ENCODE peak calls at places on chromosomes 4 and X, in four cellular contexts. J, Y, B and P are unnamed samples.

GRCh38 chr4:76486588-76487276 is 51.7 kb downstream of the SHROOM3 start:
- DNase-seq in J (no peak), Y (no peak), B (no peak), P (no peak)

GRCh38 chr4:26717332-26717731 is 133.4 kb downstream of the TBC1D19 start:
- DNase-seq in J (no peak), Y (no peak), B (no peak), P (no peak)

GRCh38 chr4:140090215-140090731 is 63.7 kb downstream of the MAML3 start:
- DNase-seq in J (no peak), Y (no peak), B (no peak), P (no peak)

GRCh38 chrX:19864736-19865135 is 22.7 kb downstream of the SH3KBP1 start:
- DNase-seq in J (no peak), Y (no peak), B (no peak), P (no peak)

GRCh38 chr4:71709961-71710360 is 73.9 kb downstream of the GC start:
- DNase-seq in J (no peak), Y (no peak), B (no peak), P (no peak)

GRCh38 chr4:13907255-13907751 is 279.8 kb upstream of the BOD1L1 start:
- DNase-seq in J (no peak), Y (no peak), B (no peak), P (no peak)

GRCh38 chrX:69080912-69081465 is 84.3 kb downstream of the PJA1 start:
- DNase-seq in J (no peak), Y (no peak), B (no peak), P (no peak)

GRCh38 chr4:112153222-112153791 is 8.1 kb downstream of the FAM241A start:
- DNase-seq in J (peak), Y (no peak), B (no peak), P (no peak)

GRCh38 chrX:110944793-110945466 is 149.3 kb upstream of the CHRDL1 start:
- DNase-seq in J (no peak), Y (no peak), B (no peak), P (no peak)

GRCh38 chrX:135421932-135422809 is at the start of gene SMIM10L2A:
- DNase-seq in J (peak), Y (no peak), B (no peak), P (no peak)

GRCh38 chrX:3178329-3178728 is 137.1 kb downstream of the ARSF start:
- DNase-seq in J (no peak), Y (no peak), B (no peak), P (no peak)

GRCh38 chr4:158314756-158315487 is 104.6 kb downstream of the TMEM144 start:
- DNase-seq in J (no peak), Y (no peak), B (no peak), P (no peak)

GRCh38 chrX:136711147-136711546 is 63.2 kb downstream of the CD40LG start:
- DNase-seq in J (no peak), Y (no peak), B (no peak), P (no peak)

GRCh38 chr4:77092832-77093800 is 17.3 kb upstream of the CCNI start:
- DNase-seq in J (no peak), Y (no peak), B (no peak), P (no peak)

GRCh38 chr4:61661960-61662359 is 461.8 kb downstream of the ADGRL3 start:
- DNase-seq in J (no peak), Y (no peak), B (no peak), P (no peak)

GRCh38 chr4:83772680-83773079 is 236.8 kb downstream of the GPAT3 start:
- DNase-seq in J (no peak), Y (no peak), B (no peak), P (no peak)

GRCh38 chrX:95764972-95765451 is 919.6 kb upstream of the DIAPH2 start:
- DNase-seq in J (no peak), Y (no peak), B (no peak), P (no peak)

GRCh38 chrX:151871244-151871643 is 41.4 kb upstream of the MAGEA4 start:
- DNase-seq in J (no peak), Y (no peak), B (no peak), P (no peak)

GRCh38 chr4:94939791-94940530 is 182.2 kb downstream of the BMPR1B start:
- DNase-seq in J (no peak), Y (no peak), B (no peak), P (no peak)

GRCh38 chr4:99811850-99812249 is 4.8 kb upstream of the DAPP1 start:
- DNase-seq in J (peak), Y (peak), B (no peak), P (no peak)

GRCh38 chr4:150931796-150932195 is 83.3 kb downstream of the LRBA start:
- DNase-seq in J (no peak), Y (no peak), B (no peak), P (no peak)

GRCh38 chrX:54292755-54293154 is 65.1 kb downstream of the WNK3 start:
- DNase-seq in J (no peak), Y (no peak), B (no peak), P (no peak)

GRCh38 chrX:71214604-71215334 is 8.3 kb upstream of the GJB1 start:
- DNase-seq in J (no peak), Y (no peak), B (no peak), P (no peak)

GRCh38 chr4:83386931-83387897 is 52.6 kb upstream of the HPSE start:
- DNase-seq in J (no peak), Y (no peak), B (no peak), P (no peak)

GRCh38 chrX:45842916-45843315 is 642.2 kb upstream of the DIPK2B start:
- DNase-seq in J (no peak), Y (no peak), B (no peak), P (no peak)

GRCh38 chrX:154541896-154542722 is 4.5 kb downstream of the G6PD start:
- DNase-seq in J (peak), Y (peak), B (no peak), P (no peak)

GRCh38 chr4:34422472-34422871 is 1821.8 kb downstream of the ARAP2 start:
- DNase-seq in J (no peak), Y (no peak), B (no peak), P (no peak)

GRCh38 chr4:5066101-5066500 is 14.8 kb downstream of the STK32B start:
- DNase-seq in J (no peak), Y (no peak), B (no peak), P (no peak)

GRCh38 chr4:166896254-166896653 is 338.0 kb downstream of the SPOCK3 start:
- DNase-seq in J (no peak), Y (no peak), B (no peak), P (no peak)

GRCh38 chr4:24042094-24042493 is 152.2 kb upstream of the PPARGC1A start:
- DNase-seq in J (no peak), Y (no peak), B (no peak), P (no peak)
- TF ChIP-seq SPI1 in J (no peak), Y (no peak), B (no peak), P (no peak)

DNA sequence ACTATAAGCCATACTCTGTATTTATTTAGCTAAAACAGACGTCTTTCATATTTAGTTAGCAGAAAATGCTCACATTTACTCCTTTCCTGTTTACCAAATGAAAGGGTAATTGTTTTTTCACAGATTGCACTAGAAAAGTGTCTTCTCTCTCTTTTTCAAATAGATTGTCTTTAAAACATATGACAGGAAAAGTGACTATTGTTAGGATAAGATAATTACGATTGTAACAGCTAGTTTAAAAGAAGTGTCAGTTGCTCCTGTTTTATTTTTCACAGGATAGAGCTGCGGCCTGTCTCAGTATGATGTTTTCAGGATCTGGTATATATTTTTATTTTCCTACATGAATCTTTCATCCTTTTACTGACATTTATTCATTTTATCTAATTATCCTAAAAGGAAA is 353.5 kb downstream of the FBXO8 start:
- DNase-seq in J (no peak), Y (no peak), B (no peak), P (no peak)
- TF ChIP-seq SPI1 in J (no peak), Y (no peak), B (no peak), P (no peak)

GRCh38 chr4:78585633-78586032 is 34.1 kb downstream of the ANXA3 start:
- DNase-seq in J (no peak), Y (no peak), B (no peak), P (no peak)
- TF ChIP-seq SPI1 in J (no peak), Y (no peak), B (no peak), P (no peak)

GRCh38 chr4:37666625-37667071 is 19.5 kb downstream of the RELL1 start:
- DNase-seq in J (no peak), Y (peak), B (no peak), P (no peak)
- TF ChIP-seq SPI1 in J (no peak), Y (no peak), B (no peak), P (no peak)

DNA sequence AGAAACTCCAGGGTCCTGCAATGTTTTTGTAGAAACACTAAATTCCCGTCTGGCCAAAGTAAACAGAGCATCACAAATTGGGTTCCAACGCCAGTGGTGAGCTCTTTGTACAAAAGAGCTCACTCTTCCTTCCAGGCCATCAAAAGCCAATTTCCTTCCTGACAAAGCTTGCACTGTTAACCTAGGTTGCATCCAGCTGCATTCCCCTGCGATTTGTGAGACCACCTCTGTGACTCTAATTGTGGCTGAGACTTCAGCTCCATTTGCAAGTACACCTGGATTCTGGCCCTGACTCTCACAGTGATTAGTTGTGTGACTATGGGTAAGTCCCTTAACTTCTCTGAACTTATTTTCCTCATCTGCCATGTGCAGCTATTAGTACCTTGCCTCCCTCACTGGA is 212.5 kb upstream of the CXorf66 start:
- DNase-seq in J (no peak), Y (no peak), B (no peak), P (no peak)
- TF ChIP-seq SPI1 in J (no peak), Y (no peak), B (no peak), P (no peak)

DNA sequence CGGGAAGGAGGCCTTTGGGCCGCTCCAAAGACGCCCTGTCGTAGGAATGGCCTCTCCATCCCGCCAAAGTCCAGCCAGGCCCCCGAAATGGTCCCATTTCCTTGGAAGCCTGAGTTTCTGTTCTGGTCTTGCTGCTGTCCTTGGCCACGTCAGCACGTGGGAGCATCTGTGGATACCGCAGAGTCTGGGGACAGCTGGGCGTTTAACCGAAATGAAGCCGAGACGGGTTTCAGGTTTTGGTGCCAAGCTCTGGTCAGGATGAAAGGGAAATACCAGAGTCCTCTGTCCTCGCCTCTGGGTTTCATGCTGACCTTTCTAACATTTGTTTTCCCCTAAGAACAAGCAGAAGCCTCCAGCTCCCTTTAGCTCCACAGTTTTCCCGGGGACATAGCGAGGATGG is 19.7 kb downstream of the SHOX start:
- DNase-seq in J (no peak), Y (no peak), B (no peak), P (no peak)
- TF ChIP-seq SPI1 in J (no peak), Y (no peak), B (no peak), P (no peak)

GRCh38 chr4:70688795-70689231 is 481 bp downstream of the UTP3 start:
- DNase-seq in J (no peak), Y (no peak), B (no peak), P (no peak)
- TF ChIP-seq SPI1 in J (no peak), Y (no peak), B (no peak), P (no peak)

DNA sequence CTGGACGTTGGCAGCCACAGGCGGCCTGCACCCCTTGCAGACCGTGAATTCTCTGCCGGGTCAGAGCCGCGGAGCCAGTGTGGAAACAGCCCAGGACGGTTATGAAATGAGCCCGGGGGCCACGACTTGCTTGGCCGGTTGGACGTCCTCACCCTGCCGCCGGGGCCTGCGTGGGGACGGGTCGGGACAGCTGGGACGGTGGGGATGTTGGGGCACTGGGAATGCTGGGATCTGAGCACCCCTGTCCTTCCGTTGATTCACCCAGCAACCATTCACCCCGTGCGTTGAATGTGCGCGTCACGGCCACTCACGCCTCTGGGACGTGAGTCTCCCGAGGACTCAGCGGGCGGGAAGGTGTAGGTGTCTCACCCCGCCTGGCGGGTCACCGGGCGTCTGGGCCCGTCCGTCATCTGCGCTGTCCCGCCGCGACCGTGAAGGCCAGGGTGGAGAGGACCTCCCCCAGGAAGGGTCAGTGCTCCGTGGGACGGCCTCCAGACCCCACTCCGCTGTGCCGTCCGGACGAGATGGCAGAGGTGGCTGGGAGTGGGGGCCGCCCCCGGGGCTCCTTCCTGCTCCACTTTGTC is 4.5 kb upstream of the PLCXD1 start:
- DNase-seq in J (peak), Y (no peak), B (no peak), P (no peak)
- TF ChIP-seq SPI1 in J (no peak), Y (no peak), B (no peak), P (no peak)

GRCh38 chr4:153294631-153295030 is 49.9 kb upstream of the MND1 start:
- DNase-seq in J (no peak), Y (no peak), B (no peak), P (no peak)
- TF ChIP-seq SPI1 in J (no peak), Y (no peak), B (no peak), P (no peak)